ENCODE peak calls at places on chromosome 7, in six cellular contexts. One of them, this sample, is unnamed. For H3K4me1 and H3K36me3, the result is how much of the 10 kb centered on the place peaks cover.

GRCh38 chr7:127322832-127323231 is 69.7 kb downstream of the ZNF800 start:
- DNase-seq in psoas muscle: no peak
- DNase-seq in aorta: no peak
- DNase-seq in effector memory CD4-positive, alpha-beta T cell: no peak
- DNase-seq in upper lobe of left lung: no peak
- DNase-seq in PC-3: no peak
- DNase-seq in this sample: no peak

GRCh38 chr7:100063376-100063775 is 13.8 kb downstream of the ZSCAN21 start:
- DNase-seq in psoas muscle: no peak
- DNase-seq in aorta: no peak
- DNase-seq in effector memory CD4-positive, alpha-beta T cell: no peak
- DNase-seq in upper lobe of left lung: no peak
- DNase-seq in PC-3: no peak
- DNase-seq in this sample: no peak

GRCh38 chr7:122556873-122557542 is 141.9 kb downstream of the RNF133 start:
- DNase-seq in psoas muscle: no peak
- DNase-seq in aorta: no peak
- DNase-seq in effector memory CD4-positive, alpha-beta T cell: no peak
- DNase-seq in upper lobe of left lung: no peak
- DNase-seq in PC-3: no peak
- DNase-seq in this sample: no peak

GRCh38 chr7:130831817-130832481 is 97.9 kb upstream of the KLF14 start:
- DNase-seq in psoas muscle: no peak
- DNase-seq in aorta: no peak
- DNase-seq in effector memory CD4-positive, alpha-beta T cell: no peak
- DNase-seq in upper lobe of left lung: no peak
- DNase-seq in PC-3: peak
- DNase-seq in this sample: no peak

GRCh38 chr7:151456782-151457181 is 16.8 kb upstream of the CRYGN start:
- DNase-seq in psoas muscle: no peak
- DNase-seq in aorta: no peak
- DNase-seq in effector memory CD4-positive, alpha-beta T cell: no peak
- DNase-seq in upper lobe of left lung: no peak
- DNase-seq in PC-3: no peak
- DNase-seq in this sample: no peak

GRCh38 chr7:15446722-15447121 is 115.1 kb downstream of the AGMO start:
- DNase-seq in psoas muscle: no peak
- DNase-seq in aorta: no peak
- DNase-seq in effector memory CD4-positive, alpha-beta T cell: no peak
- DNase-seq in upper lobe of left lung: no peak
- DNase-seq in PC-3: no peak
- DNase-seq in this sample: no peak

GRCh38 chr7:35491233-35491632 is 203.7 kb downstream of the HERPUD2 start:
- DNase-seq in psoas muscle: no peak
- DNase-seq in aorta: no peak
- DNase-seq in effector memory CD4-positive, alpha-beta T cell: no peak
- DNase-seq in upper lobe of left lung: no peak
- DNase-seq in PC-3: no peak
- DNase-seq in this sample: no peak

GRCh38 chr7:16604054-16604453 is 41.5 kb downstream of the ANKMY2 start:
- DNase-seq in psoas muscle: no peak
- DNase-seq in aorta: no peak
- DNase-seq in effector memory CD4-positive, alpha-beta T cell: no peak
- DNase-seq in upper lobe of left lung: no peak
- DNase-seq in PC-3: peak
- DNase-seq in this sample: no peak

GRCh38 chr7:134959810-134960209 is 26.5 kb upstream of the AGBL3 start:
- DNase-seq in psoas muscle: no peak
- DNase-seq in aorta: no peak
- DNase-seq in effector memory CD4-positive, alpha-beta T cell: no peak
- DNase-seq in upper lobe of left lung: no peak
- DNase-seq in PC-3: no peak
- DNase-seq in this sample: no peak

GRCh38 chr7:81244213-81244612 is 325.4 kb upstream of the SEMA3C start:
- DNase-seq in psoas muscle: no peak
- DNase-seq in aorta: no peak
- DNase-seq in effector memory CD4-positive, alpha-beta T cell: no peak
- DNase-seq in upper lobe of left lung: no peak
- DNase-seq in PC-3: peak
- DNase-seq in this sample: peak

GRCh38 chr7:44975331-44976039 is 3.3 kb downstream of the MYO1G start:
- DNase-seq in psoas muscle: no peak
- DNase-seq in aorta: peak
- DNase-seq in effector memory CD4-positive, alpha-beta T cell: no peak
- DNase-seq in upper lobe of left lung: peak
- DNase-seq in PC-3: no peak
- DNase-seq in this sample: no peak
- H3K4me1 ChIP-seq in psoas muscle: under half
- H3K4me1 ChIP-seq in aorta: under half
- H3K4me1 ChIP-seq in effector memory CD4-positive, alpha-beta T cell: half or more
- H3K4me1 ChIP-seq in upper lobe of left lung: under half
- H3K4me1 ChIP-seq in PC-3: under half
- H3K4me1 ChIP-seq in this sample: under half

GRCh38 chr7:148436571-148436970 is 154.0 kb upstream of the C7orf33 start:
- DNase-seq in psoas muscle: no peak
- DNase-seq in aorta: no peak
- DNase-seq in effector memory CD4-positive, alpha-beta T cell: no peak
- DNase-seq in upper lobe of left lung: no peak
- DNase-seq in PC-3: no peak
- DNase-seq in this sample: no peak
- H3K4me3 ChIP-seq in psoas muscle: no peak
- H3K4me3 ChIP-seq in aorta: no peak
- H3K4me3 ChIP-seq in effector memory CD4-positive, alpha-beta T cell: no peak
- H3K4me3 ChIP-seq in upper lobe of left lung: no peak
- H3K4me3 ChIP-seq in PC-3: no peak
- H3K4me3 ChIP-seq in this sample: no peak

GRCh38 chr7:6652446-6653011 is 15.4 kb downstream of the ZNF316 start:
- DNase-seq in psoas muscle: peak
- DNase-seq in aorta: peak
- DNase-seq in effector memory CD4-positive, alpha-beta T cell: no peak
- DNase-seq in upper lobe of left lung: peak
- DNase-seq in PC-3: no peak
- DNase-seq in this sample: no peak

GRCh38 chr7:6653101-6653995 is 16.2 kb downstream of the ZNF316 start:
- DNase-seq in psoas muscle: peak
- DNase-seq in aorta: peak
- DNase-seq in effector memory CD4-positive, alpha-beta T cell: no peak
- DNase-seq in upper lobe of left lung: peak
- DNase-seq in PC-3: no peak
- DNase-seq in this sample: no peak

GRCh38 chr7:6654842-6655610 is 17.9 kb downstream of the ZNF316 start:
- DNase-seq in psoas muscle: no peak
- DNase-seq in aorta: no peak
- DNase-seq in effector memory CD4-positive, alpha-beta T cell: no peak
- DNase-seq in upper lobe of left lung: peak
- DNase-seq in PC-3: no peak
- DNase-seq in this sample: no peak

GRCh38 chr7:6655636-6656385 is 18.7 kb downstream of the ZNF316 start:
- DNase-seq in psoas muscle: no peak
- DNase-seq in aorta: no peak
- DNase-seq in effector memory CD4-positive, alpha-beta T cell: no peak
- DNase-seq in upper lobe of left lung: no peak
- DNase-seq in PC-3: no peak
- DNase-seq in this sample: no peak

DNA sequence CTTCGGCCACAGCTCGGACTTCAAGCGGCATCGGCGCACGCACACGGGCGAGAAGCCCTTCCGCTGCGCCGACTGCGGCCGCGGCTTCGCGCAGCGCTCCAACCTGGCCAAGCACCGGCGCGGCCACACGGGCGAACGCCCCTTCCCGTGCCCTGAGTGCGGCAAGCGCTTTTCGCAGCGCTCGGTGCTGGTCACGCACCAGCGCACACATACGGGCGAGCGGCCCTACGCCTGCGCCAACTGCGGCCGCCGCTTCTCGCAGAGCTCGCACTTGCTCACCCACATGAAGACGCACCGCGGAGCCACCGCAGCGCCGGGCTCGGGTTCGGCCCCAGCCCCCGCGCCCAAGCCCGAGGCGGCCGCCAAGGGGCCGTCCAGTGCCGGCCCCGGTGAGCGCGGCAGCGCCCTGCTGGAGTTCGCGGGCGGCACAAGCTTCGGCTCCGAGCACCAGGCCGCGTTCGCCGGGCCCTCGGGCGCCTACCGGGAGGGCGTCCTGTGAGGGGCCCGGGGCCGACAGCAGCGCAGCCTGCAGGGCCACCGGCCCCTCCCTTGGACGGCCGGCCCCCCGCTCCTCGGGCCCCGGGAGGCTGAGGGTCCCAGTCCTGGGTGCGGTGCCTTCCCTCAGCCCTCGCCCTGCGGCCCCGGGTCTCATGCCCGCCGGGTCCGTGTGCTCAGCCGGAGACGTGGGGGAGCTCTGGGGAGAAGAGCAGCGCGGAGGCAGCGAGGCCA is 17.2 kb downstream of the ZNF316 start:
- DNase-seq in psoas muscle: peak
- DNase-seq in aorta: no peak
- DNase-seq in effector memory CD4-positive, alpha-beta T cell: no peak
- DNase-seq in upper lobe of left lung: peak
- DNase-seq in PC-3: no peak
- DNase-seq in this sample: no peak
- H3K36me3 ChIP-seq in psoas muscle: under half
- H3K36me3 ChIP-seq in aorta: under half
- H3K36me3 ChIP-seq in effector memory CD4-positive, alpha-beta T cell: under half
- H3K36me3 ChIP-seq in upper lobe of left lung: half or more
- H3K36me3 ChIP-seq in PC-3: under half
- H3K36me3 ChIP-seq in this sample: under half

DNA sequence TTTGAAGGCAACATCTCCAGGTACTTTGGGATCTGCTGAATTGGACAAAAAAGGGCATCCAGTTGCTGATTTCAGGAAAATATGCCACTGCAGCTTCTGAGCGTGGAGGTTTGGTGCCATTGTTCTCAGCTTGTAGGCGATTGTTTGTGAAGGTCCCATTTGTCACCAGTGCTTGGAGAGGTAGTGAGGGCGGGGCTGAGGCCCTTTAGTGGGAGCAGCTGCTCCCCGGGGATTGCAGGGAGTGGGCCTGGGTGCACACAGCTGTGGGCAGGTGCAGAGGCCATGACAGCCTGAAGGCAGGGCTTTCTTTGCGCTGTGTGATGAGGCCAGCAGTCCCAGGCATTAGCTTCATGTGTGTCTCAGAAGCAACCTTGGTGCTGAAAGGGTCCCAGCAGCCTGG is 3.9 kb downstream of the FAM20C start:
- DNase-seq in psoas muscle: no peak
- DNase-seq in aorta: no peak
- DNase-seq in effector memory CD4-positive, alpha-beta T cell: no peak
- DNase-seq in upper lobe of left lung: no peak
- DNase-seq in PC-3: no peak
- DNase-seq in this sample: no peak
- H3K4me1 ChIP-seq in psoas muscle: half or more
- H3K4me1 ChIP-seq in aorta: under half
- H3K4me1 ChIP-seq in effector memory CD4-positive, alpha-beta T cell: under half
- H3K4me1 ChIP-seq in upper lobe of left lung: half or more
- H3K4me1 ChIP-seq in PC-3: under half
- H3K4me1 ChIP-seq in this sample: under half

DNA sequence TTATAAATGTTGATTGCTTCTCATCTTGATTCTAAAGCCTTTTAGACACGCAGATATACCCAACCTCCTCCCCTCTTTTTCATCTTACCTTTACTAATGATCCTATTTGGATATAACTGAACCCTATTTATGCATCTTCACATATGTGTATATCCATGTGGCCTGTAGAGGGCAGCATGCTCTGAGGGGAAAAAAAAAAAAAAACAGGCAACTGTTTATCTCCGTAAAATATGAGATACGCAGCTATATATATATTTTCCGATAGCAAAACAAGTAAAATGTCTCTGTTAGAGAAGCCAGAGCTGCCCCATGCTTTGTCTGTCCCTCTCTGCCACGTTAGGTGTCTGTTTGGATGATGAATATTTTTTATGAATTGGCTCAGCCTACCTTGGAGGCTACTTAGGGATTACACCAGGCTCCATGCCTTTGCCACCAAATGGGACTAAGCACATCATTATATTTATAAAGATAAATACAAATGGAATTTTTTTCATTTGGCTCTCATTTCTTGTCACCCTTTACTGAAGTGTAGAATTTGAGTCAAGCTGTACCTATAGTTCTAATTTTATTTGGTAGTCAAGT is 174.8 kb upstream of the FZD1 start:
- DNase-seq in psoas muscle: no peak
- DNase-seq in aorta: no peak
- DNase-seq in effector memory CD4-positive, alpha-beta T cell: no peak
- DNase-seq in upper lobe of left lung: no peak
- DNase-seq in PC-3: peak
- DNase-seq in this sample: no peak
- H3K4me3 ChIP-seq in psoas muscle: peak
- H3K4me3 ChIP-seq in aorta: peak
- H3K4me3 ChIP-seq in effector memory CD4-positive, alpha-beta T cell: no peak
- H3K4me3 ChIP-seq in upper lobe of left lung: no peak
- H3K4me3 ChIP-seq in PC-3: peak
- H3K4me3 ChIP-seq in this sample: no peak

DNA sequence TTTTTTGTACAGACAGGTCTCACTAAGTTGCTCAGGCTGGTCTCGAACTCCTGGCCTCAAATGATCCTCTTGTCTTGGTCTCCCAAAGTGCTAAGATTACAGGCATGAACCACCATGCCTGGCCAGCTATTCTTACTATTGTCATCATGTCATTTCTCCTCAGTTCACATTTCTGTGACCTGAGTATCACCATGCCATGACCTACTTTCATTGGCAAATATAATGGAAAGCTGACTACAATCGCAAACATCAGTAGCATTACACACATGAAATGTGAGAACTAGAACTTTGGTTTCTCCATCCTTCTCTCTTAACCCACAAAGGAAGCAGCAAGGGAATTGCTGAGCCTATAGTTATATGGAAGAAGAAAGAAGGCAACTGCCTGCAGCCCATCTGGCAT is 26.0 kb upstream of the WIPF3 start:
- DNase-seq in psoas muscle: no peak
- DNase-seq in aorta: no peak
- DNase-seq in effector memory CD4-positive, alpha-beta T cell: no peak
- DNase-seq in upper lobe of left lung: no peak
- DNase-seq in PC-3: no peak
- DNase-seq in this sample: no peak
- H3K36me3 ChIP-seq in psoas muscle: under half
- H3K36me3 ChIP-seq in aorta: under half
- H3K36me3 ChIP-seq in effector memory CD4-positive, alpha-beta T cell: under half
- H3K36me3 ChIP-seq in upper lobe of left lung: under half
- H3K36me3 ChIP-seq in PC-3: under half
- H3K36me3 ChIP-seq in this sample: under half

DNA sequence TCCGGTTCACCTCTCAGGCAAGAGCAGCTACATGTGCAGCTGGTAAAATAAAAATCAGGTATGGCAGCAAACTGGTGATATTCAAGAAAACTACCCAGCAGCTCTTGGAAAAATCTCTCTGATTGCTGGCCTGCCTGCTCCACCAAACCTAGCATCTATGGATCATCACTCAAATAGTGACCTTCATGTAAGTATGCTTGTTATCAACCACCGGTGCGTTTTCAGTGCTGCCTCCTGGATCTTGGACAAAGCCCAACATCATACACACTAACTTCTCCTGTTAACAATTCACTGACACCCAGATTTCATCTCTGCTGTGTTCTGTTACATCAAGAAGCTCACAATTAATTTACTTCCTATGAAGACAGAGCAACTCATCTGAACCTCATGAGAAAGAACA is 8.9 kb downstream of the CDK6 start:
- DNase-seq in psoas muscle: no peak
- DNase-seq in aorta: no peak
- DNase-seq in effector memory CD4-positive, alpha-beta T cell: no peak
- DNase-seq in upper lobe of left lung: no peak
- DNase-seq in PC-3: no peak
- DNase-seq in this sample: peak
- H3K4me1 ChIP-seq in psoas muscle: under half
- H3K4me1 ChIP-seq in aorta: under half
- H3K4me1 ChIP-seq in effector memory CD4-positive, alpha-beta T cell: under half
- H3K4me1 ChIP-seq in upper lobe of left lung: under half
- H3K4me1 ChIP-seq in PC-3: under half
- H3K4me1 ChIP-seq in this sample: under half